ENCODE peak calls at places on chromosomes 2 and 18, in six cellular contexts. Z is GM20000, J is head of caudate nucleus, N is hepatocyte, U is SK-N-MC, H is AG09309. W is an unnamed sample.

GRCh38 chr18:59265246-59266018 is 7.8 kb downstream of the RAX start:
- DNase-seq in U (no peak), Z (peak), N (no peak), H (no peak), J (no peak), W (peak)

GRCh38 chr2:20223345-20224190 is 1.4 kb downstream of the SDC1 start:
- DNase-seq in J (no peak), U (no peak), Z (peak), N (peak), H (peak), W (peak)

GRCh38 chr2:17976871-17977746 is 98.6 kb downstream of the KCNS3 start:
- DNase-seq in N (peak), J (no peak), Z (no peak), H (peak), U (no peak), W (no peak)

GRCh38 chr18:7946724-7947377 is 379.7 kb downstream of the PTPRM start:
- DNase-seq in J (peak), Z (no peak), U (no peak), N (peak), H (peak), W (peak)

GRCh38 chr2:120586507-120587283 is 149.0 kb upstream of the GLI2 start:
- DNase-seq in H (no peak), J (no peak), U (no peak), Z (no peak), N (no peak), W (peak)

GRCh38 chr2:9779572-9780264 is 63.6 kb upstream of the TAF1B start:
- DNase-seq in H (no peak), J (no peak), Z (no peak), N (no peak), U (no peak), W (peak)

GRCh38 chr2:85971369-85971768 is 82.6 kb upstream of the ST3GAL5 start:
- DNase-seq in Z (no peak), U (no peak), N (no peak), J (no peak), H (peak), W (no peak)

GRCh38 chr18:12327510-12328178 is 19.6 kb downstream of the TUBB6 start:
- DNase-seq in J (peak), U (no peak), H (no peak), N (peak), Z (peak), W (peak)

GRCh38 chr2:226660524-226660923 is 139.1 kb downstream of the IRS1 start:
- DNase-seq in U (no peak), H (peak), N (peak), J (no peak), Z (no peak), W (no peak)

GRCh38 chr18:10524507-10525425 is 1.1 kb upstream of the NAPG start:
- DNase-seq in J (no peak), N (no peak), H (peak), U (no peak), Z (no peak), W (no peak)

GRCh38 chr2:200003444-200003843 is 48.1 kb downstream of the MAIP1 start:
- DNase-seq in Z (no peak), N (no peak), U (no peak), J (no peak), H (no peak), W (peak)

GRCh38 chr2:5725072-5725471 is 32.9 kb downstream of the SOX11 start:
- DNase-seq in Z (no peak), N (no peak), U (no peak), J (no peak), H (no peak), W (no peak)

GRCh38 chr18:58691256-58691655 is 20.0 kb downstream of the MALT1 start:
- DNase-seq in U (no peak), Z (no peak), N (no peak), J (no peak), H (no peak), W (no peak)

GRCh38 chr2:11767779-11768178 is 21.3 kb downstream of the LPIN1 start:
- DNase-seq in H (no peak), J (no peak), U (no peak), N (no peak), Z (no peak), W (no peak)

GRCh38 chr2:46252891-46253659 is 44.1 kb upstream of the EPAS1 start:
- DNase-seq in H (no peak), U (no peak), N (peak), Z (no peak), J (no peak), W (no peak)

GRCh38 chr2:60516383-60516811 is 37.1 kb downstream of the BCL11A start:
- DNase-seq in U (no peak), Z (no peak), J (no peak), H (peak), N (peak), W (peak)

GRCh38 chr18:3547891-3548615 is 98.1 kb downstream of the TGIF1 start:
- DNase-seq in N (no peak), Z (no peak), U (no peak), J (no peak), H (no peak), W (no peak)

GRCh38 chr2:1509271-1509995 is 96.2 kb downstream of the TPO start:
- DNase-seq in Z (no peak), U (no peak), N (no peak), H (no peak), J (no peak), W (no peak)

GRCh38 chr2:134244587-134244986 is 9.3 kb upstream of the MGAT5 start:
- DNase-seq in H (no peak), J (no peak), Z (no peak), U (no peak), N (no peak), W (no peak)

GRCh38 chr2:46701152-46701551 is 214.5 kb downstream of the MCFD2 start:
- DNase-seq in J (no peak), Z (no peak), H (no peak), N (peak), U (no peak), W (no peak)

GRCh38 chr2:152445791-152446201 is 110.8 kb downstream of the FMNL2 start:
- DNase-seq in U (no peak), N (no peak), H (peak), Z (no peak), J (no peak), W (no peak)

GRCh38 chr2:127884436-127884835 is 1.3 kb downstream of the AMMECR1L start:
- DNase-seq in J (no peak), Z (no peak), U (no peak), N (peak), H (peak), W (no peak)

GRCh38 chr2:236848467-236848866 is 237.2 kb upstream of the COPS8 start:
- DNase-seq in N (no peak), J (no peak), H (no peak), Z (no peak), U (no peak), W (peak)

GRCh38 chr18:33755918-33756590 is 178.0 kb downstream of the ASXL3 start:
- DNase-seq in J (no peak), H (peak), N (peak), U (no peak), Z (no peak), W (peak)

GRCh38 chr2:33014268-33014667 is 67.5 kb downstream of the LTBP1 start:
- DNase-seq in N (no peak), H (no peak), Z (no peak), J (no peak), U (no peak), W (no peak)

GRCh38 chr2:239927424-239927981 is 97.6 kb downstream of the NDUFA10 start:
- DNase-seq in U (no peak), H (peak), N (peak), Z (no peak), J (peak), W (peak)

GRCh38 chr2:45782968-45783367 is 131.5 kb downstream of the PRKCE start:
- DNase-seq in Z (no peak), N (no peak), H (no peak), U (no peak), J (peak), W (no peak)

GRCh38 chr2:120589782-120590608 is 145.7 kb upstream of the GLI2 start:
- DNase-seq in Z (no peak), H (peak), J (no peak), N (peak), U (no peak), W (peak)

GRCh38 chr2:169478339-169478738 is 955 bp upstream of the BBS5 start:
- DNase-seq in U (no peak), J (no peak), Z (no peak), N (no peak), H (no peak), W (no peak)

GRCh38 chr2:15300645-15301573 is 260.2 kb downstream of the NBAS start:
- DNase-seq in Z (no peak), H (no peak), J (peak), U (no peak), N (no peak), W (no peak)

GRCh38 chr18:22913861-22914260 is 19.3 kb upstream of the RBBP8 start:
- DNase-seq in Z (no peak), H (no peak), J (no peak), U (no peak), N (peak), W (peak)

GRCh38 chr2:127424598-127425379 is 6.6 kb downstream of the PROC start:
- DNase-seq in U (no peak), N (no peak), Z (no peak), H (no peak), J (no peak), W (no peak)

GRCh38 chr18:10398571-10398970 is 55.9 kb upstream of the APCDD1 start:
- DNase-seq in J (no peak), N (no peak), Z (no peak), U (no peak), H (no peak), W (no peak)

W was measured in DMS53.